ENCODE peak calls at places on chromosomes 5 and 9, in ten cellular contexts. W, F, Y, L, C, I, A, B, T and U are unnamed samples.

GRCh38 chr5:178786859-178787499 is 56.5 kb upstream of the ZNF354A start:
- DNase-seq in W (no peak), F (peak; percentile 97), Y (no peak), L (no peak), C (no peak), I (no peak), A (no peak), B (peak; percentile 97), T (no peak), U (no peak)

GRCh38 chr5:33832904-33833575 is 58.8 kb downstream of the ADAMTS12 start:
- DNase-seq in W (no peak), F (no peak), Y (no peak), L (no peak), C (no peak), I (no peak), A (no peak), B (no peak), T (no peak), U (no peak)

GRCh38 chr9:83937861-83938455 is 16.7 kb upstream of the KIF27 start:
- DNase-seq in W (peak; percentile 64), F (peak; percentile 76), Y (peak; percentile 43), L (peak; percentile 80), C (no peak), I (peak; percentile 51), A (no peak), B (peak; percentile 64), T (peak; percentile 57), U (peak; percentile 58)

GRCh38 chr5:110880413-110880812 is 141.6 kb downstream of the SLC25A46 start:
- DNase-seq in W (no peak), F (peak; percentile 91), Y (no peak), L (no peak), C (peak; percentile 19), I (no peak), A (no peak), B (peak; percentile 86), T (no peak), U (no peak)

GRCh38 chr5:167945542-167946384 is 345.7 kb upstream of the WWC1 start:
- DNase-seq in W (no peak), F (peak; percentile 78), Y (no peak), L (no peak), C (no peak), I (no peak), A (no peak), B (peak; percentile 73), T (no peak), U (no peak)

GRCh38 chr5:173459225-173459624 is 131.0 kb upstream of the STC2 start:
- DNase-seq in W (no peak), F (no peak), Y (no peak), L (no peak), C (no peak), I (no peak), A (no peak), B (no peak), T (no peak), U (no peak)

GRCh38 chr9:37800631-37801286 is at the start of gene DCAF10:
- DNase-seq in W (peak; percentile 81), F (peak; percentile 90), Y (peak; percentile 91), L (peak; percentile 92), C (peak; percentile 85), I (peak; percentile 92), A (peak; percentile 91), B (peak; percentile 68), T (peak; percentile 92), U (peak; percentile 93)

GRCh38 chr5:177179431-177179830 is 45.9 kb downstream of the NSD1 start:
- DNase-seq in W (no peak), F (no peak), Y (no peak), L (no peak), C (no peak), I (no peak), A (no peak), B (no peak), T (no peak), U (no peak)

GRCh38 chr5:6372251-6373080 is 5.9 kb downstream of the MED10 start:
- DNase-seq in W (no peak), F (no peak), Y (no peak), L (no peak), C (no peak), I (no peak), A (no peak), B (no peak), T (no peak), U (no peak)